ENCODE peak calls at places on chromosomes 13 and 19, in four cellular contexts. X, S, K and F are unnamed samples.

GRCh38 chr13:98775844-98776598 is 23.5 kb upstream of the SLC15A1 start:
- DNase-seq in S (no peak), K (no peak), X (no peak), F (no peak)

GRCh38 chr13:49292742-49293498 is 45.2 kb downstream of the CDADC1 start:
- DNase-seq in S (no peak), X (no peak), K (no peak), F (no peak)

GRCh38 chr13:111393221-111393790 is 72.9 kb downstream of the TEX29 start:
- DNase-seq in K (no peak), X (no peak), S (no peak), F (no peak)

GRCh38 chr19:18865973-18866799 is 29.8 kb downstream of the CERS1 start:
- DNase-seq in X (peak), K (peak), S (peak), F (peak)

GRCh38 chr19:5059767-5060166 is 90.9 kb downstream of the KDM4B start:
- DNase-seq in S (no peak), K (no peak), X (no peak), F (no peak)

GRCh38 chr13:102597029-102598015 is 536 bp downstream of the TPP2 start:
- DNase-seq in K (no peak), X (peak), S (peak), F (peak)

GRCh38 chr19:49858591-49858985 is 7.6 kb downstream of the PTOV1 start:
- DNase-seq in X (no peak), S (no peak), K (no peak), F (no peak)

GRCh38 chr19:53944933-53945332 is 17.8 kb upstream of the CACNG8 start:
- DNase-seq in S (no peak), K (no peak), X (no peak), F (no peak)

GRCh38 chr19:32859591-32859990 is 10.0 kb downstream of the SLC7A9 start:
- DNase-seq in K (no peak), S (no peak), X (no peak), F (no peak)

GRCh38 chr13:100338265-100338664 is 249.4 kb downstream of the PCCA start:
- DNase-seq in S (no peak), K (no peak), X (no peak), F (no peak)

GRCh38 chr19:737591-738093 is 13.3 kb upstream of the MISP start:
- DNase-seq in S (peak), K (peak), X (peak), F (peak)

GRCh38 chr19:4518345-4519171 is at the start of gene PLIN4:
- DNase-seq in K (peak), X (no peak), S (no peak), F (no peak)

GRCh38 chr19:45681391-45682015 is 10.2 kb downstream of the SNRPD2 start:
- DNase-seq in K (peak), S (peak), X (peak), F (peak)

GRCh38 chr13:34864650-34865049 is 77.4 kb upstream of the NBEA start:
- DNase-seq in X (no peak), K (no peak), S (no peak), F (no peak)

GRCh38 chr13:32261567-32261966 is 53.6 kb downstream of the ZAR1L start:
- DNase-seq in X (no peak), K (no peak), S (no peak), F (no peak)